ENCODE peak calls at places on chromosomes 7 and 10, in ten cellular contexts. J is sigmoid colon; M is fibroblast of mammary gland; B is upper lobe of right lung; F is progenitor cell of endocrine pancreas; U is lower lobe of right lung; N is osteocyte; Z is CD8-positive, alpha-beta T cell; S is WTC11; P is astrocyte of the spinal cord. W is an unnamed sample.

GRCh38 chr10:78426181-78426580 is 392.5 kb downstream of the RPS24 start:
- DNase-seq in Z (no peak), J (no peak), B (no peak), S (no peak), M (no peak), P (no peak), F (no peak), U (no peak), N (no peak), W (no peak)

GRCh38 chr10:19845963-19846362 is 29.7 kb downstream of the PLXDC2 start:
- DNase-seq in M (peak), U (no peak), P (no peak), F (no peak), J (no peak), B (no peak), Z (no peak), N (no peak), S (no peak), W (no peak)

GRCh38 chr10:35074266-35074665 is 15.9 kb downstream of the CUL2 start:
- DNase-seq in N (no peak), S (no peak), U (no peak), B (no peak), P (peak), F (no peak), M (peak), Z (no peak), J (no peak), W (no peak)

GRCh38 chr10:60235001-60235400 is 154.7 kb downstream of the ANK3 start:
- DNase-seq in U (no peak), B (no peak), J (no peak), N (no peak), S (no peak), Z (no peak), F (no peak), P (peak), M (peak), W (no peak)

GRCh38 chr10:71383972-71384687 is 12.6 kb upstream of the CDH23 start:
- DNase-seq in Z (peak), B (peak), U (peak), J (peak), N (peak), F (peak), M (peak), S (peak), P (peak), W (no peak)

GRCh38 chr7:105256621-105257283 is 132.0 kb downstream of the SRPK2 start:
- DNase-seq in B (no peak), M (peak), Z (no peak), U (no peak), N (no peak), F (no peak), J (no peak), P (no peak), S (no peak), W (no peak)

GRCh38 chr10:97321032-97321806 is 2.1 kb downstream of the FRAT1 start:
- DNase-seq in P (no peak), Z (no peak), M (no peak), N (no peak), F (no peak), B (peak), J (peak), U (peak), S (peak), W (no peak)

GRCh38 chr7:3427957-3428356 is 126.9 kb downstream of the SDK1 start:
- DNase-seq in J (no peak), F (no peak), P (no peak), M (no peak), U (no peak), N (no peak), S (no peak), Z (no peak), B (no peak), W (no peak)

GRCh38 chr10:108911814-108912541 is 1011.3 kb downstream of the XPNPEP1 start:
- DNase-seq in U (peak), S (peak), Z (no peak), B (peak), P (peak), J (peak), M (peak), N (no peak), F (peak), W (peak)

GRCh38 chr7:115678049-115678982 is 352.2 kb downstream of the TFEC start:
- DNase-seq in F (no peak), U (no peak), S (no peak), M (peak), P (peak), Z (no peak), B (no peak), N (no peak), J (no peak), W (peak)

GRCh38 chr7:66050990-66051424 is 24.6 kb upstream of the ASL start:
- DNase-seq in N (no peak), Z (no peak), J (no peak), U (peak), S (no peak), B (peak), M (peak), F (no peak), P (peak), W (peak)

GRCh38 chr10:17787087-17787942 is 21.8 kb upstream of the MRC1 start:
- DNase-seq in Z (no peak), J (no peak), N (no peak), B (no peak), S (no peak), M (peak), P (peak), U (no peak), F (no peak), W (peak)

GRCh38 chr10:104150206-104150605 is 28.2 kb downstream of the SFR1 start:
- DNase-seq in J (no peak), B (no peak), M (no peak), U (no peak), P (no peak), F (no peak), N (no peak), Z (no peak), S (no peak), W (no peak)

GRCh38 chr10:38605153-38605661 is 511.1 kb downstream of the ZNF37A start:
- DNase-seq in P (no peak), J (no peak), N (no peak), M (no peak), U (no peak), Z (no peak), B (no peak), F (no peak), S (no peak), W (no peak)

GRCh38 chr7:26376208-26376917 is 84.7 kb downstream of the SNX10 start:
- DNase-seq in Z (peak), S (peak), U (peak), N (no peak), P (no peak), J (no peak), M (no peak), F (peak), B (peak), W (no peak)

GRCh38 chr10:80664071-80664680 is 126.5 kb downstream of the SH2D4B start:
- DNase-seq in M (peak), Z (peak), F (peak), U (peak), B (peak), S (peak), J (peak), P (peak), N (no peak), W (no peak)

GRCh38 chr10:30591249-30591670 is 38.3 kb downstream of the LYZL2 start:
- DNase-seq in P (peak), J (no peak), S (peak), M (peak), N (no peak), U (no peak), Z (peak), B (no peak), F (peak), W (peak)

GRCh38 chr7:123070702-123071286 is 75.3 kb upstream of the TAS2R16 start:
- DNase-seq in N (no peak), Z (no peak), P (peak), F (no peak), J (no peak), M (peak), U (no peak), S (no peak), B (no peak), W (no peak)

GRCh38 chr10:114719311-114719710 is 61.2 kb upstream of the ABLIM1 start:
- DNase-seq in S (no peak), B (no peak), P (no peak), N (no peak), J (no peak), U (no peak), F (no peak), Z (no peak), M (no peak), W (no peak)

GRCh38 chr7:64182036-64182790 is 24.8 kb upstream of the ZNF735 start:
- DNase-seq in S (no peak), B (no peak), U (no peak), P (no peak), J (no peak), Z (no peak), M (no peak), F (no peak), N (no peak), W (no peak)

GRCh38 chr7:117775826-117776623 is 97.2 kb downstream of the CTTNBP2 start:
- DNase-seq in Z (no peak), P (no peak), N (no peak), U (no peak), F (no peak), J (no peak), M (no peak), S (no peak), B (no peak), W (no peak)

GRCh38 chr10:111128331-111129167 is 51.7 kb downstream of the ADRA2A start:
- DNase-seq in Z (no peak), J (no peak), N (peak), B (no peak), U (no peak), M (peak), P (peak), S (no peak), F (no peak), W (no peak)

GRCh38 chr7:137032436-137032835 is 164.0 kb downstream of the CHRM2 start:
- DNase-seq in M (no peak), S (no peak), B (no peak), J (no peak), Z (no peak), N (no peak), F (no peak), U (no peak), P (no peak), W (no peak)

GRCh38 chr7:41046221-41046761 is 656.6 kb downstream of the INHBA start:
- DNase-seq in J (no peak), P (peak), U (no peak), S (no peak), Z (no peak), M (peak), F (no peak), N (peak), B (no peak), W (no peak)

GRCh38 chr7:41047789-41048191 is 655.1 kb downstream of the INHBA start:
- DNase-seq in U (no peak), J (no peak), S (no peak), P (peak), Z (no peak), N (peak), M (peak), B (no peak), F (no peak), W (no peak)

GRCh38 chr7:41046778-41047177 is 656.1 kb downstream of the INHBA start:
- DNase-seq in Z (no peak), M (no peak), J (no peak), U (no peak), F (no peak), P (peak), S (no peak), N (no peak), B (no peak), W (no peak)

GRCh38 chr7:41047192-41047591 is 655.7 kb downstream of the INHBA start:
- DNase-seq in S (no peak), F (no peak), J (no peak), N (peak), U (no peak), P (no peak), M (no peak), Z (no peak), B (no peak), W (no peak)

GRCh38 chr7:41045556-41046123 is 657.2 kb downstream of the INHBA start:
- DNase-seq in S (no peak), P (no peak), U (peak), B (no peak), J (no peak), N (no peak), M (no peak), Z (no peak), F (no peak), W (no peak)
- TF ChIP-seq CTCF in S (no peak), P (no peak), U (peak), B (peak), J (no peak), N (peak), M (no peak), Z (no peak), F (peak), W (no peak)

GRCh38 chr7:155000795-155001194 is 2.1 kb downstream of the PAXIP1 start:
- DNase-seq in B (no peak), Z (no peak), U (no peak), S (peak), F (no peak), J (no peak), M (no peak), N (no peak), P (no peak), W (no peak)
- TF ChIP-seq CTCF in B (no peak), Z (no peak), U (no peak), S (no peak), F (no peak), J (no peak), M (no peak), N (no peak), P (no peak), W (no peak)

GRCh38 chr7:134140889-134141867 is 14.0 kb downstream of the LRGUK start:
- DNase-seq in U (peak), Z (peak), S (peak), P (peak), M (peak), N (peak), B (peak), F (peak), J (peak), W (peak)
- TF ChIP-seq CTCF in U (peak), Z (peak), S (peak), P (peak), M (peak), N (peak), B (peak), F (peak), J (peak), W (peak)

GRCh38 chr10:22259280-22259679 is 41.5 kb upstream of the EBLN1 start:
- DNase-seq in P (no peak), N (no peak), J (no peak), B (no peak), F (no peak), S (no peak), Z (no peak), U (no peak), M (peak), W (no peak)
- TF ChIP-seq CTCF in P (no peak), N (peak), J (no peak), B (no peak), F (no peak), S (no peak), Z (no peak), U (no peak), M (no peak), W (no peak)

GRCh38 chr7:74376256-74377036 is 77.3 kb upstream of the GTF2IRD1 start:
- DNase-seq in J (no peak), B (no peak), Z (no peak), M (no peak), P (no peak), S (no peak), U (no peak), F (no peak), N (no peak), W (no peak)

GRCh38 chr7:74373536-74373935 is 80.2 kb upstream of the GTF2IRD1 start:
- DNase-seq in S (no peak), M (no peak), U (no peak), F (no peak), J (no peak), N (no peak), P (no peak), B (no peak), Z (no peak), W (no peak)

GRCh38 chr7:74372511-74373111 is 81.1 kb upstream of the GTF2IRD1 start:
- DNase-seq in S (peak), J (peak), U (no peak), Z (no peak), N (no peak), F (no peak), M (peak), B (no peak), P (peak), W (no peak)

GRCh38 chr7:74372060-74372408 is 81.7 kb upstream of the GTF2IRD1 start:
- DNase-seq in J (no peak), P (no peak), M (no peak), B (no peak), N (no peak), U (no peak), Z (no peak), S (no peak), F (no peak), W (no peak)

DNA sequence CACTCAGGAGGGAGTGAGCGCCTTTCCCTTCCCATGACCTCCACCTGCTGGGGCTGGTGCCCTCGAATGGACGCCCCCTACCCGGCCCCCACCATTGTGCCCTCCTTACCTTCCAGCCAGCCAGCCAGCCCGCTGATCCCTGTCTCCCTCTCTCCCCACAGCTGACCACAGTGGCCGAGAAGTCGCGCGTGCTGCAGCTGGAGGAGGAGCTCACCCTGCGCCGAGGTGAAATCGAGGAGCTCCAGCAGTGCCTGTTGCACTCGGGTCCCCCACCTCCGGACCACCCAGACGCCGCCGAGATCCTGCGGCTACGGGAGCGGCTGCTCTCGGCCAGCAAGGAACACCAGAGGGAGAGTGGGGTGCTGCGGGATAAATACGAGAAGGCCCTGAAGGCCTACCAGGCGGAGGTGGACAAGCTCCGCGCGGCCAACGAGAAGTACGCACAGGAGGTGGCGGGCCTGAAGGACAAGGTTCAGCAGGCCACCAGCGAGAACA is 77.9 kb upstream of the GTF2IRD1 start:
- DNase-seq in M (no peak), Z (no peak), J (no peak), B (no peak), N (no peak), S (no peak), F (no peak), P (no peak), U (no peak), W (no peak)
- TF ChIP-seq CTCF in M (no peak), Z (no peak), J (no peak), B (no peak), N (no peak), S (no peak), F (no peak), P (no peak), U (no peak), W (no peak)

DNA sequence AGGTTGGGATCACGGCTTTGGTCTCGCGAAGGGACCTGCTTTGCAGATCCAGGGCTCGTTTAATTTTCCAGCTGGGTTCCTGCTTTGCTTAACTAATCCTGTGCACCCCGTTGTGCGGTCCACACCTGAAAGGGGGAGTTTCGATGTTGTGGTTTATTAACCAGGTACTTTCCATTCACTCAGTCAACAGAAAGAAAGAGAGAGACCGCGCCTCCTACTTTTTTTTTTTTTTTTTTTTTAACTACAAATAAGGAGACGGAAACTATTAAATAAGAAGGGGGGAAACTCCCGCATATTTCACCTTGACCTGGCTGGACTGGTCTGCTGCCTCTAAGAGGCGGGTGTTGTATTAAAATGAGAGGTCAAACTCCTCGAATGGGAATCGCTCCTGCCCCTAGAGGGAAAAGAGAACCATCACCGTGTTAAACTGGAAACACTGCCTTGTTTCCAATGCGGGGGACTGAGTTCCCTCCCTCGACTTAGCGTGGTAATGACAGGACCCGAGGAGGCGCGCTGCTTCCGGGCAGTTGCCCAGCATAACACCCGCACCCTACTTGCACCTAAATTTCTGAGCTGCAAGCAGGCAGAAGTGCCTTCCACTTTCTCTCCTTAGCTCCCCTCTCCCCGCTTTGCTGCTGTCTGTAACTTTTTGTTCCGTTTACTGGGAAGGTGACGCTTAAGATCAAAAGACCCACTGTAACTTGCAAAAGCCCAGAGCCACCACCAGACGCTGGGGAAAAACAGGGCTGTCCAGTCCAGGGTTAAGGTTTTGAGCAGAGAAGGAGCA is 1.1 kb upstream of the ITGB8 start:
- DNase-seq in B (peak), N (no peak), M (peak), J (peak), F (peak), Z (no peak), U (peak), S (peak), P (peak), W (no peak)
- TF ChIP-seq CTCF in B (peak), N (peak), M (peak), J (peak), F (peak), Z (no peak), U (peak), S (no peak), P (peak), W (peak)

GRCh38 chr7:127107601-127108007 is 145.1 kb downstream of the GRM8 start:
- DNase-seq in J (no peak), F (peak), N (no peak), S (peak), B (no peak), M (peak), U (no peak), Z (peak), P (peak), W (peak)
- TF ChIP-seq CTCF in J (peak), F (peak), N (peak), S (peak), B (peak), M (peak), U (peak), Z (no peak), P (peak), W (peak)

GRCh38 chr7:149006345-149006725 is 22.0 kb downstream of the PDIA4 start:
- DNase-seq in Z (no peak), F (no peak), B (no peak), J (no peak), N (no peak), P (no peak), M (no peak), U (no peak), S (no peak), W (no peak)

GRCh38 chr7:149005427-149006344 is 22.6 kb downstream of the PDIA4 start:
- DNase-seq in J (peak), M (peak), Z (peak), F (peak), U (peak), S (peak), B (peak), N (no peak), P (peak), W (no peak)

GRCh38 chr7:149007146-149007545 is 21.2 kb downstream of the PDIA4 start:
- DNase-seq in U (no peak), P (no peak), S (no peak), J (no peak), B (peak), Z (no peak), M (no peak), N (no peak), F (no peak), W (no peak)

GRCh38 chr7:149010451-149010850 is 17.9 kb downstream of the PDIA4 start:
- DNase-seq in U (no peak), Z (no peak), P (no peak), B (no peak), N (no peak), M (no peak), F (no peak), S (no peak), J (no peak), W (no peak)

DNA sequence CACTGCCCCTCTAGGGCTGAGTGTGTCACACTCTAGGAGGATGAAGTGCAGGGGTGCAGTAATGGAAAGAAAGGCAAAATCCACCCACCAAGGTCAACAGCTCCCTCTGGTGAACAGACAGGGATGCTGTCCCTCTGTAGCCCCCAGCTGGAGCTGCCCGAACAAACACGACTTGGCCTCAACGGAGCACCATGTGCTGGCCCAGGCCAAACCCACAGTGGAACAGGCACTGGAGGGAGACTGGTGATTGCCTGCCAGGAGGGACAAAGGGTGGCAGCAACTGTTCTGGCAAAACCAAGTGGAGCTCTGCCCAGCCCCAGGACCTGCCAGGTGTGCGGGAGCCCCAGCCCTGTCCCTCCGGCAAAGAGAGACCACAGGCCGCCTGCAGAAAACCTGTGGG is 20.7 kb downstream of the PDIA4 start:
- DNase-seq in S (no peak), Z (no peak), U (no peak), P (no peak), J (no peak), N (no peak), B (peak), F (no peak), M (no peak), W (no peak)
- TF ChIP-seq CTCF in S (no peak), Z (no peak), U (no peak), P (no peak), J (no peak), N (no peak), B (no peak), F (no peak), M (peak), W (peak)

W was measured in AG04450.